ENCODE peak calls at places on chromosomes 1 and 21, in eight cellular contexts. P is heart left ventricle, B is IMR-90, I is left lung, W is mucosa of descending colon, H is heart right ventricle, R is lung, A is right lobe of liver. X is an unnamed sample. For H3K9me3 and H3K4me1, the result is how much of the 10 kb centered on the place peaks cover.

GRCh38 chr21:22209304-22209700 is 1211.1 kb downstream of the NCAM2 start:
- ATAC-seq in A (no peak), W (no peak), B (no peak), P (no peak), I (no peak), H (no peak), R (no peak), X (no peak)

GRCh38 chr1:115277276-115277675 is 60.8 kb downstream of the NGF start:
- ATAC-seq in P (no peak), A (no peak), H (no peak), B (no peak), I (peak), W (no peak), R (no peak), X (no peak)

GRCh38 chr1:203271018-203271743 is 34.1 kb upstream of the BTG2 start:
- ATAC-seq in P (peak), A (peak), H (peak), W (peak), B (peak), R (no peak), I (peak), X (no peak)

GRCh38 chr1:58592521-58593134 is 15.6 kb upstream of the TACSTD2 start:
- ATAC-seq in I (peak), W (no peak), R (peak), A (peak), P (peak), B (peak), H (peak), X (peak)

GRCh38 chr1:150017206-150017750 is 6.8 kb upstream of the OTUD7B start:
- ATAC-seq in A (no peak), W (peak), R (peak), H (no peak), I (peak), B (no peak), P (no peak), X (no peak)

GRCh38 chr1:153655333-153655732 is 3.2 kb upstream of the SNAPIN start:
- ATAC-seq in A (no peak), I (peak), W (no peak), P (no peak), R (no peak), H (no peak), B (no peak), X (no peak)

GRCh38 chr1:233721003-233721595 is 107.2 kb downstream of the KCNK1 start:
- ATAC-seq in W (no peak), H (no peak), I (peak), A (peak), R (no peak), B (no peak), P (peak), X (no peak)

GRCh38 chr1:60859111-60859510 is 223.2 kb upstream of the NFIA start:
- ATAC-seq in P (no peak), R (no peak), I (no peak), H (no peak), B (no peak), W (no peak), A (no peak), X (no peak)

GRCh38 chr1:54273092-54273836 is 73.3 kb downstream of the MRPL37 start:
- ATAC-seq in B (peak), I (peak), A (peak), W (peak), H (peak), R (peak), P (peak), X (peak)

GRCh38 chr1:229341811-229342304 is 989 bp downstream of the CCSAP start:
- ATAC-seq in R (peak), B (peak), I (peak), P (peak), W (peak), H (peak), A (peak), X (peak)

GRCh38 chr1:72827285-72827684 is 544.9 kb upstream of the NEGR1 start:
- ATAC-seq in A (no peak), R (no peak), I (no peak), W (no peak), P (no peak), B (no peak), H (no peak), X (no peak)
- H3K9me3 ChIP-seq in A (under half), R (under half), I (under half), W (under half), P (under half), B (under half), H (under half), X (under half)

GRCh38 chr21:34020005-34020847 is 53.2 kb upstream of the MRPS6 start:
- ATAC-seq in I (no peak), B (no peak), P (peak), A (no peak), R (no peak), W (peak), H (peak), X (no peak)

GRCh38 chr21:34019402-34019801 is 54.0 kb upstream of the MRPS6 start:
- ATAC-seq in H (no peak), R (no peak), B (no peak), I (no peak), W (no peak), A (no peak), P (no peak), X (no peak)

GRCh38 chr21:34018185-34018584 is 55.2 kb upstream of the MRPS6 start:
- ATAC-seq in R (no peak), B (no peak), A (no peak), P (no peak), I (no peak), H (no peak), W (peak), X (no peak)

GRCh38 chr21:34018910-34019309 is 54.5 kb upstream of the MRPS6 start:
- ATAC-seq in R (no peak), A (no peak), W (peak), P (no peak), B (no peak), I (no peak), H (no peak), X (no peak)

GRCh38 chr21:34017127-34017961 is 56.0 kb upstream of the MRPS6 start:
- ATAC-seq in P (no peak), H (no peak), R (no peak), A (no peak), W (no peak), I (no peak), B (peak), X (no peak)
- H3K4me1 ChIP-seq in P (under half), H (under half), R (under half), A (under half), W (under half), I (under half), B (under half), X (under half)

DNA sequence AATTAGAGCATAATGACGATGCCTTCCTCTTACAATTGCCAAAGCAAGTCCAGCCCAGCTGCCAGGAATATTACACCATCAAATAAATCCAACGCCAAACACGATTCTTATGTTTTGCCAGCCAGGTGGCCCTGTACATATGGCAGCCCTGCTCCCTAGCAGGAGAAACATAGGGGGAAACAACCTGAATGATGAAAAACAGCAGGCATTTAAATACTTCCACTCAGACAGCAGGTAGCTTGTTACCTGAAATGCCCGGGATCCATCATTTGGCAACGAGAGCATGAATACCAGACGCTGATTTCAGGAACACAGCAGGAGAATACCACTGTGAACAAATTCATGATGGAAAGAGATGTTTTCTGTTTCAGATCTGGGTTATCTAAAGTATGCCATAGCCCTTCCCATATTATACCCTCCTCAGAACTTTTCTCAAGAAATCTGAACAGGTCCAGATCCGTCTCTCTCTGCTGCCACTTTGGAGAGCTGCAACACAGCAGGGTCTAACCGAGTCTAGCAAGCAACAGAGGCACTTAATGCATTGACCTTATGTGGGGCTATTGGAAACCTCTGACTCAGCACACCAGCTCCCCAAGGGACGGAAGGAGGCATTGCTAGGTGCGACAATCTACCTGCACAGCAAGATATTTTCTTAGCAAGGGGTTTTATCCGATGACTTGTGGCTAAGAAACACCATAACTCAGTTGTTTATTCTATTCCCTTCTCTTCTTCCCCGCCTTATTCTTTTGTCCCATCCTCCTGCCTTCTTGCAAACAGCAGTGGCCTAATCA is 166.3 kb downstream of the BARHL2 start:
- ATAC-seq in A (no peak), R (no peak), B (no peak), P (no peak), W (no peak), H (no peak), I (no peak), X (no peak)
- TF ChIP-seq CTCF in A (no peak), R (no peak), B (no peak), P (no peak), W (no peak), H (no peak), I (no peak), X (no peak)

DNA sequence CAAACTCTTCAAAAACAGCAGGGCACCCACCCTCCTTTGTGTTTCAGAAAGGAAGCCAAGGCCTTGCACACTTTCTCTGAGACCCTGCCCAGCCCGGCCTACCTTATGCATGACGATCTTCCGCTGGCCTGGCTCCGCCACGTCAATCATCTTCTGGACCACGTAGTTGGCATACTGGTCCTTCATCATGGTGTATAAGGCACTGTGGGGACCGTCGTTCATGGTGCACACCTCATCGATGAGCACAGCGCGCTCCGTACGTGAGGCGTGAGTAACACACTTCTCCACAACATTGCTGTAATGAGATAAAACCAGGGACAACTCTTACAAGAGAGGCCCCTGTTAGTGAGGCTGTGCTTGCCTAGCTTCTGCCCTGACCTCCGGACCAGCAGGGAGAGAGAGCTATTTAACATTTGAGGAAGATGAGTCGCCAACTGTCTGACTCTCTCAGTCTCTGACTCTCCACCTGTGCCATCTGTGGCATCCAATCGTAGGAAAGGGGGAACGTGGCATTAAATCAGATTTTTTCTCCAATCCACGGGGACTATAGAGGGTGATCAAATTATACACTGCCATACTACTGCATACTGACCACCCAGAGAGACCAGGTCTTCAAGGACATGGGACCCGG is 28.1 kb upstream of the SDC3 start:
- ATAC-seq in P (no peak), H (no peak), B (no peak), I (no peak), A (no peak), R (no peak), W (no peak), X (no peak)
- H3K9me3 ChIP-seq in P (under half), H (under half), B (under half), I (under half), A (under half), R (under half), W (under half), X (under half)

GRCh38 chr1:98367426-98367825 is 294.1 kb upstream of the SNX7 start:
- ATAC-seq in P (no peak), A (peak), I (no peak), B (no peak), R (no peak), H (no peak), W (peak), X (no peak)
- H3K4me1 ChIP-seq in P (under half), A (under half), I (under half), B (under half), R (under half), H (under half), W (under half), X (under half)

DNA sequence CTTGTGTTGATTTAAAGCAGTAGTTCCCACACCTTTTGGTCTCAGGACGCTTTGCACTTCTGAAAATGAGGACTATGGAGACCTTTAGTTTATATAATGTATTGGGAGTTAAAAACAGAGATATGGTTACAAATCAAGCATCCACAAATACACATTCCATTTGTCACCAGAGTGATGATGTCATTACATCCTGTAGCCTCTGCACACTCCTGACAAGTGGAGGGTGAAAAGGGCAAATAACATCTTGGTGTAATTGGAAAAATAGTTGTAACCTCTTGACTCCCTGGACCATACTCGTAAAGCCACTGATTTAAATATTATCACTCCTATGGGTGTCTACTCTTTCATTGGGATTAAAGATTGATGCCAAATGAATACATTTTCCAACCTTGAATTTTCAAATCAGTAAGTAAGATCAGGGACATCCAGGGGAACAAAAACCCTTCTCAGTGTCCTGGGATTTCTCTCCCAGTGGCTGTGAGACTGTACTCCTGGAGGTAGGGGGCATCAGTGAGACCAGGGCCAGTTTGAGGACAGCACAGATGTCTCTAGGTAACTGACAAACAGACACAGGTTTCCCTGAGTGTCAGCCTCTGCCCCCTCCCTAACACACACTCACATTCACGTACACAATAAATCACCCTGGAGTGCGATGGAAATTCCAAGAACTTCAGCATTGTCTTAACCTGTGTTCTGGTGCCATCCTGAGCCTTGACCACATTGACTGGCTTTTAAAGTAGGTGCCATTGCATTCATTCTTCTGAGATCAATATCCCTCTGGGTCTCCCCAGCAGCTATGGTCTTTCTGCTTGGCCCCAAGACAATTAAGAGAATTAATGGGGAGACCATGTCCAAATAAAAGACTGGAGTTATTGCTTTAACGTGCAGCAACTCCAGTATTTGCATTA is 63.0 kb downstream of the NR5A2 start:
- ATAC-seq in H (no peak), W (peak), R (no peak), P (no peak), I (no peak), A (peak), B (no peak), X (no peak)
- TF ChIP-seq CTCF in H (peak), W (no peak), R (no peak), P (peak), I (no peak), A (peak), B (peak), X (no peak)